ENCODE peak calls at places on chromosomes 6 and 20, in ten cellular contexts. One of them, this sample, is unnamed.

GRCh38 chr20:64156886-64157875 is 7.1 kb upstream of the MYT1 start:
- DNase-seq in H9: no peak
- DNase-seq in spleen: no peak
- DNase-seq in Calu3: no peak
- DNase-seq in fibroblast of pulmonary artery: no peak
- DNase-seq in bronchial epithelial cell: no peak
- DNase-seq in stimulated activated CD4-positive, alpha-beta T cell treated with anti-CD3 and anti-CD28 coated beads, Interleukin-1b, Interleukin-23, amount 100 ng/mL, for 1 hour: no peak
- DNase-seq in endodermal cell: no peak
- DNase-seq in progenitor cell of endocrine pancreas: no peak
- DNase-seq in NCI-H2029: no peak
- DNase-seq in this sample: no peak

GRCh38 chr20:6764619-6765018 is 2.9 kb upstream of the BMP2 start:
- DNase-seq in H9: no peak
- DNase-seq in spleen: no peak
- DNase-seq in Calu3: no peak
- DNase-seq in fibroblast of pulmonary artery: no peak
- DNase-seq in bronchial epithelial cell: no peak
- DNase-seq in stimulated activated CD4-positive, alpha-beta T cell treated with anti-CD3 and anti-CD28 coated beads, Interleukin-1b, Interleukin-23, amount 100 ng/mL, for 1 hour: no peak
- DNase-seq in endodermal cell: no peak
- DNase-seq in progenitor cell of endocrine pancreas: no peak
- DNase-seq in NCI-H2029: no peak
- DNase-seq in this sample: no peak

GRCh38 chr6:165106261-165106660 is 203.1 kb downstream of the C6orf118 start:
- DNase-seq in H9: no peak
- DNase-seq in spleen: no peak
- DNase-seq in Calu3: no peak
- DNase-seq in fibroblast of pulmonary artery: no peak
- DNase-seq in bronchial epithelial cell: peak
- DNase-seq in stimulated activated CD4-positive, alpha-beta T cell treated with anti-CD3 and anti-CD28 coated beads, Interleukin-1b, Interleukin-23, amount 100 ng/mL, for 1 hour: no peak
- DNase-seq in endodermal cell: no peak
- DNase-seq in progenitor cell of endocrine pancreas: no peak
- DNase-seq in NCI-H2029: no peak
- DNase-seq in this sample: no peak

GRCh38 chr6:46735720-46736031 is 501 bp upstream of the PLA2G7 start:
- DNase-seq in H9: no peak
- DNase-seq in spleen: no peak
- DNase-seq in Calu3: no peak
- DNase-seq in fibroblast of pulmonary artery: no peak
- DNase-seq in bronchial epithelial cell: no peak
- DNase-seq in stimulated activated CD4-positive, alpha-beta T cell treated with anti-CD3 and anti-CD28 coated beads, Interleukin-1b, Interleukin-23, amount 100 ng/mL, for 1 hour: no peak
- DNase-seq in endodermal cell: no peak
- DNase-seq in progenitor cell of endocrine pancreas: no peak
- DNase-seq in NCI-H2029: no peak
- DNase-seq in this sample: no peak

GRCh38 chr6:27279513-27280063 is 32.1 kb downstream of the PRSS16 start:
- DNase-seq in H9: peak
- DNase-seq in spleen: no peak
- DNase-seq in Calu3: peak
- DNase-seq in fibroblast of pulmonary artery: no peak
- DNase-seq in bronchial epithelial cell: no peak
- DNase-seq in stimulated activated CD4-positive, alpha-beta T cell treated with anti-CD3 and anti-CD28 coated beads, Interleukin-1b, Interleukin-23, amount 100 ng/mL, for 1 hour: no peak
- DNase-seq in endodermal cell: peak
- DNase-seq in progenitor cell of endocrine pancreas: no peak
- DNase-seq in NCI-H2029: no peak
- DNase-seq in this sample: peak

GRCh38 chr6:116779569-116780164 is 14.1 kb upstream of the FAM162B start:
- DNase-seq in H9: no peak
- DNase-seq in spleen: no peak
- DNase-seq in Calu3: peak
- DNase-seq in fibroblast of pulmonary artery: peak
- DNase-seq in bronchial epithelial cell: peak
- DNase-seq in stimulated activated CD4-positive, alpha-beta T cell treated with anti-CD3 and anti-CD28 coated beads, Interleukin-1b, Interleukin-23, amount 100 ng/mL, for 1 hour: no peak
- DNase-seq in endodermal cell: no peak
- DNase-seq in progenitor cell of endocrine pancreas: no peak
- DNase-seq in NCI-H2029: peak
- DNase-seq in this sample: peak

GRCh38 chr6:8276148-8276547 is 159.2 kb downstream of the SLC35B3 start:
- DNase-seq in H9: no peak
- DNase-seq in spleen: no peak
- DNase-seq in Calu3: no peak
- DNase-seq in fibroblast of pulmonary artery: no peak
- DNase-seq in bronchial epithelial cell: no peak
- DNase-seq in stimulated activated CD4-positive, alpha-beta T cell treated with anti-CD3 and anti-CD28 coated beads, Interleukin-1b, Interleukin-23, amount 100 ng/mL, for 1 hour: no peak
- DNase-seq in endodermal cell: no peak
- DNase-seq in progenitor cell of endocrine pancreas: no peak
- DNase-seq in NCI-H2029: no peak
- DNase-seq in this sample: no peak

GRCh38 chr20:37384683-37385174 is 38.8 kb downstream of the SRC start:
- DNase-seq in H9: peak
- DNase-seq in spleen: peak
- DNase-seq in Calu3: peak
- DNase-seq in fibroblast of pulmonary artery: peak
- DNase-seq in bronchial epithelial cell: no peak
- DNase-seq in stimulated activated CD4-positive, alpha-beta T cell treated with anti-CD3 and anti-CD28 coated beads, Interleukin-1b, Interleukin-23, amount 100 ng/mL, for 1 hour: peak
- DNase-seq in endodermal cell: peak
- DNase-seq in progenitor cell of endocrine pancreas: peak
- DNase-seq in NCI-H2029: no peak
- DNase-seq in this sample: peak

GRCh38 chr20:57312138-57312537 is 17.5 kb upstream of the SPO11 start:
- DNase-seq in H9: no peak
- DNase-seq in spleen: no peak
- DNase-seq in Calu3: no peak
- DNase-seq in fibroblast of pulmonary artery: no peak
- DNase-seq in bronchial epithelial cell: no peak
- DNase-seq in stimulated activated CD4-positive, alpha-beta T cell treated with anti-CD3 and anti-CD28 coated beads, Interleukin-1b, Interleukin-23, amount 100 ng/mL, for 1 hour: no peak
- DNase-seq in endodermal cell: no peak
- DNase-seq in progenitor cell of endocrine pancreas: no peak
- DNase-seq in NCI-H2029: no peak
- DNase-seq in this sample: no peak

GRCh38 chr20:51450984-51451383 is 91.5 kb downstream of the NFATC2 start:
- DNase-seq in H9: no peak
- DNase-seq in spleen: no peak
- DNase-seq in Calu3: no peak
- DNase-seq in fibroblast of pulmonary artery: no peak
- DNase-seq in bronchial epithelial cell: no peak
- DNase-seq in stimulated activated CD4-positive, alpha-beta T cell treated with anti-CD3 and anti-CD28 coated beads, Interleukin-1b, Interleukin-23, amount 100 ng/mL, for 1 hour: no peak
- DNase-seq in endodermal cell: no peak
- DNase-seq in progenitor cell of endocrine pancreas: no peak
- DNase-seq in NCI-H2029: no peak
- DNase-seq in this sample: no peak

GRCh38 chr6:97594834-97595233 is 311.8 kb upstream of the MMS22L start:
- DNase-seq in H9: no peak
- DNase-seq in spleen: no peak
- DNase-seq in Calu3: no peak
- DNase-seq in fibroblast of pulmonary artery: no peak
- DNase-seq in bronchial epithelial cell: peak
- DNase-seq in stimulated activated CD4-positive, alpha-beta T cell treated with anti-CD3 and anti-CD28 coated beads, Interleukin-1b, Interleukin-23, amount 100 ng/mL, for 1 hour: no peak
- DNase-seq in endodermal cell: no peak
- DNase-seq in progenitor cell of endocrine pancreas: no peak
- DNase-seq in NCI-H2029: no peak
- DNase-seq in this sample: peak

GRCh38 chr6:122799916-122800701 is 11.1 kb downstream of the SMPDL3A start:
- DNase-seq in H9: no peak
- DNase-seq in spleen: no peak
- DNase-seq in Calu3: peak
- DNase-seq in fibroblast of pulmonary artery: no peak
- DNase-seq in bronchial epithelial cell: peak
- DNase-seq in stimulated activated CD4-positive, alpha-beta T cell treated with anti-CD3 and anti-CD28 coated beads, Interleukin-1b, Interleukin-23, amount 100 ng/mL, for 1 hour: no peak
- DNase-seq in endodermal cell: no peak
- DNase-seq in progenitor cell of endocrine pancreas: no peak
- DNase-seq in NCI-H2029: no peak
- DNase-seq in this sample: no peak

GRCh38 chr6:149852881-149853280 is 11.3 kb downstream of the LRP11 start:
- DNase-seq in H9: no peak
- DNase-seq in spleen: no peak
- DNase-seq in Calu3: no peak
- DNase-seq in fibroblast of pulmonary artery: no peak
- DNase-seq in bronchial epithelial cell: no peak
- DNase-seq in stimulated activated CD4-positive, alpha-beta T cell treated with anti-CD3 and anti-CD28 coated beads, Interleukin-1b, Interleukin-23, amount 100 ng/mL, for 1 hour: no peak
- DNase-seq in endodermal cell: no peak
- DNase-seq in progenitor cell of endocrine pancreas: no peak
- DNase-seq in NCI-H2029: no peak
- DNase-seq in this sample: no peak

GRCh38 chr6:134363323-134364039 is 45.6 kb upstream of the SGK1 start:
- DNase-seq in H9: no peak
- DNase-seq in spleen: no peak
- DNase-seq in Calu3: no peak
- DNase-seq in fibroblast of pulmonary artery: peak
- DNase-seq in bronchial epithelial cell: peak
- DNase-seq in stimulated activated CD4-positive, alpha-beta T cell treated with anti-CD3 and anti-CD28 coated beads, Interleukin-1b, Interleukin-23, amount 100 ng/mL, for 1 hour: no peak
- DNase-seq in endodermal cell: no peak
- DNase-seq in progenitor cell of endocrine pancreas: no peak
- DNase-seq in NCI-H2029: no peak
- DNase-seq in this sample: no peak

GRCh38 chr20:52295556-52295955 is 104.0 kb upstream of the ZFP64 start:
- DNase-seq in H9: no peak
- DNase-seq in spleen: no peak
- DNase-seq in Calu3: no peak
- DNase-seq in fibroblast of pulmonary artery: no peak
- DNase-seq in bronchial epithelial cell: peak
- DNase-seq in stimulated activated CD4-positive, alpha-beta T cell treated with anti-CD3 and anti-CD28 coated beads, Interleukin-1b, Interleukin-23, amount 100 ng/mL, for 1 hour: no peak
- DNase-seq in endodermal cell: no peak
- DNase-seq in progenitor cell of endocrine pancreas: no peak
- DNase-seq in NCI-H2029: no peak
- DNase-seq in this sample: no peak

GRCh38 chr6:79073888-79074287 is 4.2 kb downstream of the PHIP start:
- DNase-seq in H9: no peak
- DNase-seq in spleen: no peak
- DNase-seq in Calu3: no peak
- DNase-seq in fibroblast of pulmonary artery: no peak
- DNase-seq in bronchial epithelial cell: no peak
- DNase-seq in stimulated activated CD4-positive, alpha-beta T cell treated with anti-CD3 and anti-CD28 coated beads, Interleukin-1b, Interleukin-23, amount 100 ng/mL, for 1 hour: no peak
- DNase-seq in endodermal cell: no peak
- DNase-seq in progenitor cell of endocrine pancreas: no peak
- DNase-seq in NCI-H2029: no peak
- DNase-seq in this sample: no peak

GRCh38 chr6:45478235-45478634 is 100.5 kb upstream of the SUPT3H start:
- DNase-seq in H9: no peak
- DNase-seq in spleen: no peak
- DNase-seq in Calu3: no peak
- DNase-seq in fibroblast of pulmonary artery: peak
- DNase-seq in bronchial epithelial cell: peak
- DNase-seq in stimulated activated CD4-positive, alpha-beta T cell treated with anti-CD3 and anti-CD28 coated beads, Interleukin-1b, Interleukin-23, amount 100 ng/mL, for 1 hour: no peak
- DNase-seq in endodermal cell: no peak
- DNase-seq in progenitor cell of endocrine pancreas: no peak
- DNase-seq in NCI-H2029: no peak
- DNase-seq in this sample: no peak